ENCODE peak calls at places on chromosomes 4 and X, in five cellular contexts. P, Z, F, E and Y are unnamed samples.

GRCh38 chr4:26325191-26325590 is 4.4 kb downstream of the RBPJ start:
- DNase-seq in Z (no peak), E (no peak), F (no peak), P (peak), Y (no peak)

GRCh38 chr4:183729430-183730328 is 70.6 kb downstream of the TRAPPC11 start:
- DNase-seq in E (no peak), F (no peak), Z (no peak), P (no peak), Y (no peak)

GRCh38 chrX:16828126-16828908 is 41.8 kb downstream of the RBBP7 start:
- DNase-seq in P (no peak), E (no peak), Z (no peak), F (no peak), Y (no peak)

GRCh38 chr4:65698631-65699030 is 28.3 kb upstream of the EPHA5 start:
- DNase-seq in P (no peak), E (no peak), Z (no peak), F (no peak), Y (no peak)

GRCh38 chrX:28589048-28589447 is 1.8 kb downstream of the IL1RAPL1 start:
- DNase-seq in F (no peak), E (peak), Z (no peak), P (no peak), Y (no peak)

GRCh38 chr4:88630756-88631155 is 38.5 kb downstream of the HERC3 start:
- DNase-seq in F (no peak), Z (no peak), P (no peak), E (no peak), Y (no peak)

GRCh38 chr4:113531572-113531971 is 230.0 kb downstream of the CAMK2D start:
- DNase-seq in F (no peak), P (no peak), Z (no peak), E (no peak), Y (no peak)

GRCh38 chr4:146916479-146917076 is 29.1 kb downstream of the TTC29 start:
- DNase-seq in F (no peak), Z (no peak), E (peak), P (peak), Y (no peak)

GRCh38 chrX:101823236-101823635 is 108.6 kb downstream of the ZMAT1 start:
- DNase-seq in E (no peak), Z (no peak), F (no peak), P (no peak), Y (no peak)

GRCh38 chr4:147749811-147750321 is 18.0 kb downstream of the ARHGAP10 start:
- DNase-seq in P (peak), F (no peak), E (no peak), Z (no peak), Y (no peak)

GRCh38 chr4:6746721-6747689 is 31.0 kb downstream of the BLOC1S4 start:
- DNase-seq in Z (peak), E (no peak), F (no peak), P (no peak), Y (peak)

GRCh38 chr4:85736576-85736975 is 261.6 kb downstream of the ARHGAP24 start:
- DNase-seq in F (no peak), P (no peak), Z (no peak), E (no peak), Y (no peak)

GRCh38 chr4:6342530-6343293 is 73.1 kb downstream of the WFS1 start:
- DNase-seq in Z (peak), E (peak), P (peak), F (no peak), Y (peak)

GRCh38 chr4:120005527-120005926 is 61.1 kb downstream of the MAD2L1 start:
- DNase-seq in P (no peak), F (no peak), E (no peak), Z (no peak), Y (no peak)

GRCh38 chrX:107168712-107169111 is 37.5 kb downstream of the NUP62CL start:
- DNase-seq in P (no peak), Z (no peak), F (no peak), E (no peak), Y (no peak)

GRCh38 chrX:154370300-154370881 is 4.0 kb downstream of the FLNA start:
- DNase-seq in P (peak), Z (no peak), F (no peak), E (no peak), Y (no peak)

GRCh38 chr4:41505161-41505653 is 32.8 kb upstream of the LIMCH1 start:
- DNase-seq in E (peak), Z (peak), P (no peak), F (no peak), Y (peak)

GRCh38 chrX:136816970-136817369 is 36.2 kb upstream of the ARHGEF6 start:
- DNase-seq in E (no peak), F (no peak), P (no peak), Z (no peak), Y (no peak)

GRCh38 chr4:75004755-75005668 is 72.1 kb downstream of the PARM1 start:
- DNase-seq in Z (peak), F (no peak), P (no peak), E (no peak), Y (no peak)

GRCh38 chrX:153832732-153833131 is 2.4 kb upstream of the PDZD4 start:
- DNase-seq in F (no peak), Z (no peak), E (no peak), P (peak), Y (no peak)

GRCh38 chr4:73251384-73251783 is 7.2 kb downstream of the ANKRD17 start:
- DNase-seq in P (no peak), Z (no peak), E (no peak), F (no peak), Y (no peak)